ENCODE peak calls at places on chromosomes 6 and 20, in ten cellular contexts. One of them, this sample, is unnamed.

GRCh38 chr6:82704048-82704447 is 340.4 kb downstream of the TPBG start:
- DNase-seq in NCI-H1105: no peak
- DNase-seq in Kasumi-1: no peak
- DNase-seq in iris pigment epithelial cell: peak; percentile 34
- DNase-seq in mammary epithelial cell: no peak
- DNase-seq in amniotic epithelial cell: peak; percentile 8
- DNase-seq in NCI-H2171: no peak
- DNase-seq in effector CD4-positive, alpha-beta T cell: no peak
- DNase-seq in A549: no peak
- DNase-seq in NCI-H774: no peak
- DNase-seq in this sample: no peak

GRCh38 chr6:151317206-151317994 is 74.0 kb downstream of the ZBTB2 start:
- DNase-seq in A549: peak; percentile 47
- DNase-seq in NCI-H1105: no peak
- DNase-seq in effector CD4-positive, alpha-beta T cell: no peak
- DNase-seq in amniotic epithelial cell: peak; percentile 95
- DNase-seq in iris pigment epithelial cell: peak; percentile 98
- DNase-seq in Kasumi-1: no peak
- DNase-seq in mammary epithelial cell: peak; percentile 69
- DNase-seq in NCI-H774: no peak
- DNase-seq in NCI-H2171: no peak
- DNase-seq in this sample: no peak

GRCh38 chr20:20492521-20493334 is 124.8 kb downstream of the INSM1 start:
- DNase-seq in Kasumi-1: no peak
- DNase-seq in effector CD4-positive, alpha-beta T cell: no peak
- DNase-seq in amniotic epithelial cell: no peak
- DNase-seq in NCI-H1105: peak; percentile 83
- DNase-seq in mammary epithelial cell: no peak
- DNase-seq in NCI-H2171: peak; percentile 26
- DNase-seq in iris pigment epithelial cell: no peak
- DNase-seq in NCI-H774: peak; percentile 72
- DNase-seq in A549: no peak
- DNase-seq in this sample: no peak

GRCh38 chr20:34472246-34472925 is 43.8 kb upstream of the DYNLRB1 start:
- DNase-seq in iris pigment epithelial cell: peak; percentile 45
- DNase-seq in A549: no peak
- DNase-seq in amniotic epithelial cell: peak; percentile 27
- DNase-seq in Kasumi-1: peak; percentile 7
- DNase-seq in mammary epithelial cell: peak; percentile 16
- DNase-seq in NCI-H1105: no peak
- DNase-seq in NCI-H774: no peak
- DNase-seq in effector CD4-positive, alpha-beta T cell: no peak
- DNase-seq in NCI-H2171: no peak
- DNase-seq in this sample: no peak

GRCh38 chr20:43569282-43569681 is 10.5 kb downstream of the SGK2 start:
- DNase-seq in NCI-H1105: no peak
- DNase-seq in effector CD4-positive, alpha-beta T cell: no peak
- DNase-seq in mammary epithelial cell: no peak
- DNase-seq in Kasumi-1: no peak
- DNase-seq in NCI-H774: no peak
- DNase-seq in amniotic epithelial cell: no peak
- DNase-seq in iris pigment epithelial cell: no peak
- DNase-seq in A549: no peak
- DNase-seq in NCI-H2171: no peak
- DNase-seq in this sample: no peak

GRCh38 chr6:160999508-160999907 is 7.9 kb downstream of the MAP3K4 start:
- DNase-seq in Kasumi-1: no peak
- DNase-seq in NCI-H2171: no peak
- DNase-seq in amniotic epithelial cell: no peak
- DNase-seq in mammary epithelial cell: no peak
- DNase-seq in NCI-H1105: no peak
- DNase-seq in effector CD4-positive, alpha-beta T cell: no peak
- DNase-seq in iris pigment epithelial cell: no peak
- DNase-seq in NCI-H774: no peak
- DNase-seq in A549: no peak
- DNase-seq in this sample: no peak

GRCh38 chr6:90462102-90462501 is 124.8 kb downstream of the MAP3K7 start:
- DNase-seq in mammary epithelial cell: no peak
- DNase-seq in iris pigment epithelial cell: no peak
- DNase-seq in Kasumi-1: no peak
- DNase-seq in A549: no peak
- DNase-seq in amniotic epithelial cell: no peak
- DNase-seq in NCI-H774: no peak
- DNase-seq in NCI-H1105: no peak
- DNase-seq in effector CD4-positive, alpha-beta T cell: no peak
- DNase-seq in NCI-H2171: no peak
- DNase-seq in this sample: no peak

GRCh38 chr6:144469144-144469575 is 184.0 kb downstream of the UTRN start:
- DNase-seq in Kasumi-1: no peak
- DNase-seq in A549: no peak
- DNase-seq in effector CD4-positive, alpha-beta T cell: no peak
- DNase-seq in NCI-H2171: no peak
- DNase-seq in NCI-H774: no peak
- DNase-seq in amniotic epithelial cell: peak; percentile 14
- DNase-seq in iris pigment epithelial cell: no peak
- DNase-seq in NCI-H1105: no peak
- DNase-seq in mammary epithelial cell: no peak
- DNase-seq in this sample: no peak

GRCh38 chr20:2217857-2218529 is 77.8 kb upstream of the TGM3 start:
- DNase-seq in A549: no peak
- DNase-seq in Kasumi-1: peak; percentile 88
- DNase-seq in NCI-H1105: no peak
- DNase-seq in effector CD4-positive, alpha-beta T cell: no peak
- DNase-seq in iris pigment epithelial cell: no peak
- DNase-seq in amniotic epithelial cell: no peak
- DNase-seq in NCI-H2171: no peak
- DNase-seq in NCI-H774: no peak
- DNase-seq in mammary epithelial cell: no peak
- DNase-seq in this sample: no peak

GRCh38 chr6:116772450-116772849 is 6.9 kb upstream of the FAM162B start:
- DNase-seq in iris pigment epithelial cell: no peak
- DNase-seq in effector CD4-positive, alpha-beta T cell: no peak
- DNase-seq in NCI-H2171: no peak
- DNase-seq in mammary epithelial cell: no peak
- DNase-seq in A549: no peak
- DNase-seq in Kasumi-1: no peak
- DNase-seq in NCI-H774: no peak
- DNase-seq in NCI-H1105: no peak
- DNase-seq in amniotic epithelial cell: no peak
- DNase-seq in this sample: no peak

GRCh38 chr6:103675807-103676406 is 1183.8 kb downstream of the HACE1 start:
- DNase-seq in A549: no peak
- DNase-seq in Kasumi-1: peak; percentile 18
- DNase-seq in amniotic epithelial cell: no peak
- DNase-seq in NCI-H2171: no peak
- DNase-seq in mammary epithelial cell: no peak
- DNase-seq in NCI-H774: no peak
- DNase-seq in effector CD4-positive, alpha-beta T cell: no peak
- DNase-seq in iris pigment epithelial cell: peak; percentile 1
- DNase-seq in NCI-H1105: no peak
- DNase-seq in this sample: no peak

GRCh38 chr6:125421853-125422252 is 120.1 kb upstream of the HDDC2 start:
- DNase-seq in NCI-H774: no peak
- DNase-seq in amniotic epithelial cell: peak; percentile 10
- DNase-seq in NCI-H2171: no peak
- DNase-seq in NCI-H1105: no peak
- DNase-seq in Kasumi-1: no peak
- DNase-seq in A549: peak; percentile 1
- DNase-seq in mammary epithelial cell: no peak
- DNase-seq in iris pigment epithelial cell: peak; percentile 25
- DNase-seq in effector CD4-positive, alpha-beta T cell: no peak
- DNase-seq in this sample: peak; percentile 71

GRCh38 chr6:151659212-151659611 is 148.3 kb upstream of the ESR1 start:
- DNase-seq in NCI-H2171: no peak
- DNase-seq in NCI-H1105: no peak
- DNase-seq in effector CD4-positive, alpha-beta T cell: no peak
- DNase-seq in mammary epithelial cell: no peak
- DNase-seq in amniotic epithelial cell: no peak
- DNase-seq in NCI-H774: no peak
- DNase-seq in A549: no peak
- DNase-seq in iris pigment epithelial cell: no peak
- DNase-seq in Kasumi-1: no peak
- DNase-seq in this sample: no peak

GRCh38 chr20:61295726-61296628 is 43.9 kb downstream of the CDH4 start:
- DNase-seq in NCI-H774: no peak
- DNase-seq in mammary epithelial cell: peak; percentile 36
- DNase-seq in iris pigment epithelial cell: peak; percentile 18
- DNase-seq in NCI-H1105: no peak
- DNase-seq in A549: no peak
- DNase-seq in Kasumi-1: no peak
- DNase-seq in NCI-H2171: no peak
- DNase-seq in amniotic epithelial cell: peak; percentile 2
- DNase-seq in effector CD4-positive, alpha-beta T cell: no peak
- DNase-seq in this sample: no peak

GRCh38 chr6:138523347-138524210 is 24.3 kb upstream of the NHSL1 start:
- DNase-seq in iris pigment epithelial cell: no peak
- DNase-seq in A549: no peak
- DNase-seq in effector CD4-positive, alpha-beta T cell: no peak
- DNase-seq in NCI-H774: no peak
- DNase-seq in NCI-H1105: no peak
- DNase-seq in Kasumi-1: no peak
- DNase-seq in NCI-H2171: no peak
- DNase-seq in amniotic epithelial cell: no peak
- DNase-seq in mammary epithelial cell: peak; percentile 80
- DNase-seq in this sample: no peak

GRCh38 chr6:18216411-18216810 is 47.9 kb downstream of the DEK start:
- DNase-seq in A549: no peak
- DNase-seq in mammary epithelial cell: peak; percentile 70
- DNase-seq in NCI-H774: no peak
- DNase-seq in effector CD4-positive, alpha-beta T cell: no peak
- DNase-seq in Kasumi-1: no peak
- DNase-seq in amniotic epithelial cell: peak; percentile 93
- DNase-seq in NCI-H2171: no peak
- DNase-seq in iris pigment epithelial cell: peak; percentile 94
- DNase-seq in NCI-H1105: no peak
- DNase-seq in this sample: no peak

This sample was measured in NT2/D1.